ENCODE peak calls at places on chromosomes 7 and 10, in ten cellular contexts. G is lower leg skin, B is nephron progenitor cell, E is AG09319, F is kidney epithelial cell, I is Calu3, V is glutamatergic neuron, C is activated B cell treated with CpG ODN at 0.5 μM for 24 hours, H is heart left ventricle, W is AG04449. Z is an unnamed sample.

GRCh38 chr7:39355664-39356063 is 210.5 kb upstream of the YAE1 start:
- DNase-seq in C (no peak), V (no peak), I (no peak), E (no peak), W (no peak), F (no peak), G (no peak), B (no peak), H (no peak), Z (no peak)

GRCh38 chr10:21334891-21335696 is 190.4 kb downstream of the SKIDA1 start:
- DNase-seq in H (peak; percentile 52), F (peak; percentile 59), V (no peak), W (peak; percentile 60), E (peak; percentile 71), I (peak; percentile 37), C (no peak), G (peak; percentile 84), B (no peak), Z (no peak)

GRCh38 chr7:100963874-100964273 is 5.5 kb upstream of the MUC12 start:
- DNase-seq in F (no peak), W (no peak), B (no peak), H (no peak), E (no peak), G (no peak), C (no peak), I (no peak), V (no peak), Z (no peak)

GRCh38 chr7:101924171-101924570 is 106.7 kb downstream of the CUX1 start:
- DNase-seq in W (no peak), F (no peak), V (no peak), E (no peak), G (no peak), C (no peak), H (peak; percentile 50), B (no peak), I (no peak), Z (peak; percentile 39)

GRCh38 chr7:95104739-95105138 is 197.3 kb downstream of the PPP1R9A start:
- DNase-seq in I (peak; percentile 15), C (no peak), G (no peak), B (no peak), F (peak; percentile 93), E (no peak), H (no peak), W (no peak), V (no peak), Z (no peak)

GRCh38 chr10:49518982-49519578 is 19.8 kb downstream of the ERCC6 start:
- DNase-seq in G (no peak), B (peak; percentile 40), H (peak; percentile 13), I (peak; percentile 43), W (no peak), C (no peak), V (no peak), E (no peak), F (no peak), Z (no peak)

GRCh38 chr7:20508109-20508508 is 107.4 kb upstream of the ABCB5 start:
- DNase-seq in C (no peak), G (no peak), W (no peak), H (no peak), E (no peak), I (no peak), V (no peak), F (no peak), B (no peak), Z (no peak)

GRCh38 chr10:74206727-74207126 is 55.7 kb downstream of the ADK start:
- DNase-seq in I (peak; percentile 24), B (no peak), V (no peak), W (no peak), E (no peak), F (no peak), G (peak; percentile 44), H (no peak), C (no peak), Z (no peak)

GRCh38 chr10:7906128-7906527 is 87.8 kb downstream of the TAF3 start:
- DNase-seq in G (no peak), V (no peak), E (no peak), H (no peak), F (no peak), C (no peak), B (no peak), W (no peak), I (no peak), Z (no peak)

GRCh38 chr7:102279537-102280400 is 6.9 kb upstream of the SH2B2 start:
- DNase-seq in G (no peak), B (peak; percentile 80), F (no peak), I (peak; percentile 56), H (peak; percentile 47), C (peak; percentile 65), V (peak; percentile 82), W (no peak), E (no peak), Z (no peak)

GRCh38 chr7:149733131-149733531 is 40.3 kb downstream of the ZNF467 start:
- DNase-seq in G (no peak), B (no peak), V (peak; percentile 13), E (no peak), W (no peak), C (no peak), F (no peak), I (no peak), H (no peak), Z (peak; percentile 80)

GRCh38 chr7:99794585-99795502 is 10.9 kb upstream of the CYP3A4 start:
- DNase-seq in B (no peak), H (no peak), C (no peak), V (no peak), G (no peak), W (no peak), E (no peak), I (no peak), F (peak; percentile 54), Z (no peak)

GRCh38 chr10:110919349-110919931 is at the start of gene SHOC2:
- DNase-seq in G (no peak), H (peak; percentile 99), E (no peak), V (peak; percentile 96), C (peak; percentile 86), B (peak; percentile 95), I (peak; percentile 94), F (no peak), W (no peak), Z (peak; percentile 100)

GRCh38 chr10:86334515-86335085 is 32.0 kb downstream of the GRID1 start:
- DNase-seq in E (no peak), V (peak; percentile 5), F (no peak), W (no peak), C (no peak), I (peak; percentile 43), G (no peak), B (no peak), H (no peak), Z (peak; percentile 51)
- TF ChIP-seq CTCF in E (no peak), V (no peak), F (no peak), W (no peak), C (no peak), I (peak; percentile 23), G (no peak), B (no peak), H (no peak), Z (no peak)

GRCh38 chr7:142835487-142835886 is 19.4 kb upstream of the EPHB6 start:
- DNase-seq in C (no peak), V (no peak), F (no peak), W (no peak), G (no peak), I (no peak), H (no peak), B (no peak), E (no peak), Z (no peak)
- TF ChIP-seq CTCF in C (no peak), V (no peak), F (no peak), W (no peak), G (no peak), I (no peak), H (no peak), B (no peak), E (no peak), Z (no peak)

DNA sequence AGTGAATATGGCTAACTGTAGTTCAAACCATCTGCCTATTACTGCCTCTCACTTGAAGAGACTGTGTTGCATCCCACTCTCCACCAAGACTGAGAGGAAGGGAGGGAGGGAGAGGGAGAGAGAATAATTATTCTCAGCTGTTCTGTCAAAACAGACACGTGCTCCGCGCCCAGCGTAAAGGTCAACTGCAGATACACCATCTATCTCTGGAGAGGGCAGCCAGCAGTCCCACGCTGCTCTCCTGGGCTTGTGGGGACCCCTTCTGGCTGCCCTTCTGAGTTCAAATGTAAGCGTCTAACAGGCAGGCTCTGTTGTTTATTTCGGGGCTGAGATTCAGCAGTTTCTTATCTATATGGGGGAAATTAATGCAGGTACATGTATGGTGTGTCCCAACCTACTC is 625.5 kb upstream of the GALNT17 start:
- DNase-seq in W (no peak), I (no peak), G (no peak), F (no peak), H (peak; percentile 16), V (peak; percentile 77), E (no peak), B (peak; percentile 61), C (no peak), Z (no peak)
- TF ChIP-seq CTCF in W (no peak), I (no peak), G (no peak), F (peak; percentile 8), H (no peak), V (no peak), E (peak; percentile 5), B (peak; percentile 40), C (no peak), Z (peak; percentile 37)

GRCh38 chr10:100877451-100877850 is 35.3 kb upstream of the SLF2 start:
- DNase-seq in B (no peak), E (no peak), H (no peak), W (no peak), G (no peak), I (no peak), F (no peak), V (no peak), C (no peak), Z (peak; percentile 61)

GRCh38 chr10:100873825-100874326 is 38.9 kb upstream of the SLF2 start:
- DNase-seq in E (no peak), B (no peak), W (no peak), H (no peak), G (no peak), I (no peak), V (no peak), F (no peak), C (no peak), Z (peak; percentile 58)

GRCh38 chr10:100874702-100875483 is 37.9 kb upstream of the SLF2 start:
- DNase-seq in I (no peak), G (no peak), W (no peak), F (no peak), C (no peak), B (no peak), H (no peak), V (no peak), E (no peak), Z (peak; percentile 64)

GRCh38 chr10:100876575-100877158 is 36.1 kb upstream of the SLF2 start:
- DNase-seq in B (no peak), I (no peak), G (no peak), W (no peak), V (no peak), F (no peak), E (no peak), H (no peak), C (no peak), Z (peak; percentile 55)

DNA sequence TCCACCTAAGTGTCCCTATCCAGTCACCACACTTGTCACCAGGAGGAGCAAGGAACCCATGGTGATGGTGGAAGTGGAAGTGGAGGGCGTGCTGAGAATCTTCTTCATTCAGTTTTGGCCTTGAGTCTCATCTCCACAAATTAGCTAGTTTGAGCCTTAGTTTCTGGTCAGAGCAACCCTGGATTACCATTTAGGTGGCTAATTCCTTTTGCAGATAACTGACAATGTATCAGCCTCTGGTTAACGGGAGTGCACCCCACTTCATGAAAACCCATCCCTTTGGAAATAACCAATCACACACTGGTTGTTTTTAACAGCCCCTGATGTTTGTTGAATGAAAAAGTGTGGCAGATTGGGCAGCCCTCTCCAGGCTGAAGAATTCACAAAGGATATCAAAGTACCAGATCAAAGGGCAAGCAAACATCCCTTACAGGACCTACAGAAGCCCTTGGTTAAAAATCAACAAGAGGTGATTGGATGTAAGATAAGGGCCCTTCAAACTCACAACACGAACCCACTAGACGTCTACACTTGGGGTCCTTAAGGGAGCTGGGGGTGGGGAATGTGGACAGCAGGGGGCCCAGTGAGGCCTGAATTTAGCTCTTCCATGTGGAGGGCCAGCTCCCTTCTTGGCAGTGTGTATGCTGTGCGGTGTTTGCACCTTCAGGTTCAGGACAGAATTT is 37.1 kb upstream of the SLF2 start:
- DNase-seq in I (no peak), H (no peak), B (no peak), F (no peak), W (no peak), C (no peak), V (no peak), G (no peak), E (no peak), Z (no peak)
- TF ChIP-seq CTCF in I (no peak), H (no peak), B (no peak), F (no peak), W (no peak), C (no peak), V (no peak), G (no peak), E (no peak), Z (no peak)